ENCODE peak calls at places on chromosomes 6 and 20, in ten cellular contexts. Q is sigmoid colon, G is testis, H is NB4, F is IMR-90, B is K562, E is A549, O is stomach, A is H54, Y is transverse colon. W is an unnamed sample.
A peak's percentile ranks its signal among the peaks of the same experiment; 100 is the strongest.

GRCh38 chr6:87907521-87907920 is 140.1 kb upstream of the SPACA1 start:
- DNase-seq in Y (no peak), H (peak; percentile 88), A (no peak), B (no peak), G (no peak), F (peak; percentile 2), E (no peak), Q (no peak), O (no peak), W (no peak)

GRCh38 chr6:112243861-112244415 is 10.4 kb downstream of the LAMA4 start:
- DNase-seq in E (no peak), F (no peak), O (no peak), A (no peak), Y (no peak), B (no peak), H (no peak), Q (no peak), G (no peak), W (no peak)

GRCh38 chr6:6521961-6522360 is 66.6 kb upstream of the LY86 start:
- DNase-seq in H (peak; percentile 24), B (no peak), G (no peak), Q (no peak), F (no peak), A (no peak), O (no peak), E (no peak), Y (no peak), W (no peak)

GRCh38 chr20:18019068-18019467 is 38.6 kb downstream of the OVOL2 start:
- DNase-seq in H (peak; percentile 62), F (peak; percentile 4), B (peak; percentile 35), E (peak; percentile 26), Y (no peak), Q (no peak), O (no peak), A (peak; percentile 35), G (peak; percentile 19), W (no peak)

GRCh38 chr6:165325609-165326008 is 16.2 kb upstream of the C6orf118 start:
- DNase-seq in F (no peak), O (no peak), Q (no peak), Y (no peak), E (no peak), A (no peak), B (no peak), G (no peak), H (no peak), W (no peak)

GRCh38 chr6:26550250-26550993 is 12.3 kb downstream of the HMGN4 start:
- DNase-seq in H (peak; percentile 36), B (peak; percentile 53), E (peak; percentile 79), O (peak; percentile 40), Y (peak; percentile 68), A (no peak), Q (peak; percentile 80), G (peak; percentile 79), F (peak; percentile 13), W (no peak)

GRCh38 chr6:39452746-39453145 is 130.2 kb upstream of the KCNK16 start:
- DNase-seq in F (no peak), Q (no peak), O (no peak), A (no peak), E (no peak), B (no peak), H (no peak), G (no peak), Y (no peak), W (no peak)

GRCh38 chr6:48061630-48062029 is 49.4 kb downstream of the PTCHD4 start:
- DNase-seq in Q (no peak), O (no peak), B (no peak), A (peak; percentile 23), G (no peak), E (no peak), Y (no peak), H (no peak), F (peak; percentile 12), W (no peak)

GRCh38 chr6:143739341-143739851 is 61.6 kb downstream of the PHACTR2 start:
- DNase-seq in E (no peak), A (no peak), B (no peak), G (no peak), H (no peak), F (no peak), Y (no peak), Q (no peak), O (no peak), W (no peak)

GRCh38 chr6:78598966-78599365 is 268.4 kb upstream of the IRAK1BP1 start:
- DNase-seq in E (peak; percentile 72), F (peak; percentile 97), H (no peak), Q (no peak), G (no peak), A (peak; percentile 30), O (no peak), Y (no peak), B (no peak), W (no peak)

GRCh38 chr6:12886961-12887775 is 170.6 kb downstream of the PHACTR1 start:
- DNase-seq in Q (no peak), Y (no peak), H (no peak), B (no peak), F (no peak), O (no peak), G (peak; percentile 23), A (no peak), E (no peak), W (no peak)

GRCh38 chr20:37564388-37565133 is 36.9 kb upstream of the BLCAP start:
- DNase-seq in H (peak; percentile 51), Y (peak; percentile 44), B (peak; percentile 82), A (peak; percentile 60), O (peak; percentile 60), E (peak; percentile 19), Q (no peak), F (no peak), G (peak; percentile 69), W (peak; percentile 50)

GRCh38 chr6:169957351-169957963 is 206.0 kb downstream of the ERMARD start:
- DNase-seq in H (peak; percentile 97), O (peak; percentile 23), Y (peak; percentile 5), G (no peak), A (no peak), Q (peak; percentile 62), B (no peak), F (no peak), E (no peak), W (peak; percentile 5)

GRCh38 chr6:151147118-151147832 is 92.5 kb upstream of the AKAP12 start:
- DNase-seq in Y (no peak), O (no peak), F (no peak), Q (no peak), G (peak; percentile 86), E (no peak), H (no peak), A (no peak), B (no peak), W (no peak)

GRCh38 chr6:101395345-101395744 is 1.8 kb downstream of the GRIK2 start:
- DNase-seq in A (no peak), B (no peak), Y (no peak), H (no peak), O (no peak), G (no peak), F (no peak), Q (no peak), E (no peak), W (no peak)
- TF ChIP-seq POLR2A in A (no peak), B (no peak), Y (no peak), H (no peak), O (no peak), G (no peak), F (no peak), Q (no peak), E (no peak), W (no peak)

DNA sequence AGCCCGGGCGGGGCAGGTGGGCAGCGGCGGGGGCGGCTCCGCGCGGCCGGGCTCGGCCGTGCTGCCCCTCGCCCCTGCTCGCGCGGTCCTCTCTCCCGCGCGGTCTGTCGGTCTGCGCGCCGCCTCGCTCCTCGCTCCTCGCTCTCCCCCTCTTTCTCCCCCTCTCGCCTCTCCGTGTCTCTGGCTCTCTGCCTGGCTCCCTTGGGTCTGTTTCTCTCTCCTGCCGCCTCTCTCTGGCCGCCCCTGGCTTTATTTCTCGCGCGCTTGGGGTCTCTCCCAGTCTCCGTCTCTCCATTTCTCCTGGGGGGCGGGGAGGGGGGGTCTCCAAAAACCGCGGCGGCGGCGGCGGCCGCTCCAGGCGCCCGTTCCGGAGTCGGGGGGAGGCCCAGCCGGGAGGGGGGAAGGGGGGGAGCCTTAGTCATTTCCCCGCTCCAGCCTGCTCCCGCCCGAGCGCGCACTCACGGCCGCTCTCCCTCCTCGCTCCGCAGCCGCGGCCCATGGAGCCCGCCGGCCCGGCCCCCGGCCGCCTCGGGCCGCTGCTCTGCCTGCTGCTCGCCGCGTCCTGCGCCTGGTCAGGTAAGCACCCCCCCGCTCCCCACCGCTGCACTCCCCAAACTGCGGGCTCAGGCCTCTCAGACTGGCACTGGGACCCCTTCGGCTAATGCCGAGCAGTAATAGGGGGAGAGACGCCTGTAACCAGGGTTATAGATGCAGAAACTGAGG is at the start of gene SIRPA:
- DNase-seq in G (peak; percentile 70), Y (peak; percentile 49), Q (peak; percentile 88), F (peak; percentile 64), E (peak; percentile 43), A (peak; percentile 89), O (peak; percentile 55), B (peak; percentile 24), H (peak; percentile 81), W (peak; percentile 67)
- TF ChIP-seq POLR2A in G (no peak), Y (no peak), Q (no peak), F (peak; percentile 60), E (peak; percentile 49), A (peak; percentile 61), O (no peak), B (no peak), H (no peak), W (no peak)

GRCh38 chr20:62359491-62360121 is 7.5 kb downstream of the LAMA5 start:
- DNase-seq in Q (peak; percentile 75), O (no peak), E (peak; percentile 95), A (peak; percentile 91), B (peak; percentile 36), Y (no peak), H (no peak), G (no peak), F (no peak), W (peak; percentile 2)
- TF ChIP-seq POLR2A in Q (no peak), O (no peak), E (no peak), A (no peak), B (no peak), Y (no peak), H (no peak), G (no peak), F (no peak), W (no peak)

GRCh38 chr6:73309784-73310502 is 44.1 kb downstream of the DPPA5 start:
- DNase-seq in O (peak; percentile 65), F (peak; percentile 52), B (peak; percentile 79), G (peak; percentile 58), H (peak; percentile 60), Y (peak; percentile 59), E (peak; percentile 67), Q (peak; percentile 69), A (peak; percentile 75), W (peak; percentile 64)
- TF ChIP-seq POLR2A in O (no peak), F (peak; percentile 62), B (peak; percentile 84), G (no peak), H (no peak), Y (peak; percentile 11), E (peak; percentile 83), Q (no peak), A (peak; percentile 84), W (peak; percentile 77)